ENCODE peak calls at places on chromosomes 6 and 20, in seven cellular contexts. One of them, this sample, is unnamed.

GRCh38 chr6:83417880-83418663 is 12.8 kb downstream of the ME1 start:
- DNase-seq in HCEC 1CT: peak; percentile 57
- DNase-seq in T-helper 17 cell: no peak
- DNase-seq in iris pigment epithelial cell: peak; percentile 76
- DNase-seq in fibroblast of gingiva: peak; percentile 67
- DNase-seq in uterus: no peak
- DNase-seq in fibroblast of mammary gland: peak; percentile 75
- DNase-seq in this sample: peak; percentile 33

GRCh38 chr6:31765910-31766794 is 3.7 kb downstream of the SAPCD1 start:
- DNase-seq in HCEC 1CT: no peak
- DNase-seq in T-helper 17 cell: no peak
- DNase-seq in iris pigment epithelial cell: no peak
- DNase-seq in fibroblast of gingiva: no peak
- DNase-seq in uterus: no peak
- DNase-seq in fibroblast of mammary gland: no peak
- DNase-seq in this sample: no peak

GRCh38 chr6:134851548-134851947 is 98.4 kb downstream of the ALDH8A1 start:
- DNase-seq in HCEC 1CT: no peak
- DNase-seq in T-helper 17 cell: no peak
- DNase-seq in iris pigment epithelial cell: no peak
- DNase-seq in fibroblast of gingiva: no peak
- DNase-seq in uterus: no peak
- DNase-seq in fibroblast of mammary gland: no peak
- DNase-seq in this sample: no peak

GRCh38 chr6:116465246-116465645 is 4.1 kb downstream of the CALHM6 start:
- DNase-seq in HCEC 1CT: no peak
- DNase-seq in T-helper 17 cell: no peak
- DNase-seq in iris pigment epithelial cell: no peak
- DNase-seq in fibroblast of gingiva: no peak
- DNase-seq in uterus: no peak
- DNase-seq in fibroblast of mammary gland: no peak
- DNase-seq in this sample: no peak

GRCh38 chr20:63751471-63752271 is 12.1 kb downstream of the SLC2A4RG start:
- DNase-seq in HCEC 1CT: no peak
- DNase-seq in T-helper 17 cell: no peak
- DNase-seq in iris pigment epithelial cell: no peak
- DNase-seq in fibroblast of gingiva: no peak
- DNase-seq in uterus: no peak
- DNase-seq in fibroblast of mammary gland: no peak
- DNase-seq in this sample: no peak

GRCh38 chr6:24334285-24334684 is 23.6 kb downstream of the DCDC2 start:
- DNase-seq in HCEC 1CT: no peak
- DNase-seq in T-helper 17 cell: no peak
- DNase-seq in iris pigment epithelial cell: no peak
- DNase-seq in fibroblast of gingiva: no peak
- DNase-seq in uterus: no peak
- DNase-seq in fibroblast of mammary gland: no peak
- DNase-seq in this sample: no peak

GRCh38 chr20:1562622-1563021 is 5.1 kb upstream of the SIRPD start:
- DNase-seq in HCEC 1CT: no peak
- DNase-seq in T-helper 17 cell: no peak
- DNase-seq in iris pigment epithelial cell: no peak
- DNase-seq in fibroblast of gingiva: no peak
- DNase-seq in uterus: no peak
- DNase-seq in fibroblast of mammary gland: no peak
- DNase-seq in this sample: no peak

GRCh38 chr20:62087227-62087626 is 21.5 kb upstream of the TAF4 start:
- DNase-seq in HCEC 1CT: no peak
- DNase-seq in T-helper 17 cell: no peak
- DNase-seq in iris pigment epithelial cell: peak; percentile 39
- DNase-seq in fibroblast of gingiva: no peak
- DNase-seq in uterus: no peak
- DNase-seq in fibroblast of mammary gland: no peak
- DNase-seq in this sample: no peak

GRCh38 chr6:42394881-42395620 is 56.7 kb downstream of the TRERF1 start:
- DNase-seq in HCEC 1CT: no peak
- DNase-seq in T-helper 17 cell: no peak
- DNase-seq in iris pigment epithelial cell: no peak
- DNase-seq in fibroblast of gingiva: no peak
- DNase-seq in uterus: no peak
- DNase-seq in fibroblast of mammary gland: no peak
- DNase-seq in this sample: no peak

GRCh38 chr6:108945686-108946158 is 97.5 kb downstream of the ARMC2 start:
- DNase-seq in HCEC 1CT: no peak
- DNase-seq in T-helper 17 cell: no peak
- DNase-seq in iris pigment epithelial cell: no peak
- DNase-seq in fibroblast of gingiva: peak; percentile 83
- DNase-seq in uterus: peak; percentile 75
- DNase-seq in fibroblast of mammary gland: peak; percentile 73
- DNase-seq in this sample: no peak

GRCh38 chr6:157530724-157531168 is 149.8 kb downstream of the ZDHHC14 start:
- DNase-seq in HCEC 1CT: no peak
- DNase-seq in T-helper 17 cell: no peak
- DNase-seq in iris pigment epithelial cell: no peak
- DNase-seq in fibroblast of gingiva: no peak
- DNase-seq in uterus: no peak
- DNase-seq in fibroblast of mammary gland: no peak
- DNase-seq in this sample: no peak

GRCh38 chr20:330233-331149 is 5.1 kb downstream of the SOX12 start:
- DNase-seq in HCEC 1CT: peak; percentile 77
- DNase-seq in T-helper 17 cell: peak; percentile 40
- DNase-seq in iris pigment epithelial cell: peak; percentile 58
- DNase-seq in fibroblast of gingiva: peak; percentile 57
- DNase-seq in uterus: peak; percentile 67
- DNase-seq in fibroblast of mammary gland: peak; percentile 83
- DNase-seq in this sample: peak; percentile 81

GRCh38 chr20:46050885-46051284 is 21.9 kb downstream of the SLC12A5 start:
- DNase-seq in HCEC 1CT: no peak
- DNase-seq in T-helper 17 cell: no peak
- DNase-seq in iris pigment epithelial cell: no peak
- DNase-seq in fibroblast of gingiva: no peak
- DNase-seq in uterus: no peak
- DNase-seq in fibroblast of mammary gland: no peak
- DNase-seq in this sample: no peak